ENCODE peak calls at places on chromosomes 1 and 21, in four cellular contexts. Q, K, P and D are unnamed samples. For H3K9me3, the result is how much of the 10 kb centered on the place peaks cover.

GRCh38 chr1:23627065-23627464 is 64.5 kb upstream of the RPL11 start:
- DNase-seq in K (no peak), P (no peak), Q (no peak), D (no peak)

GRCh38 chr1:204426035-204426436 is 14.4 kb upstream of the PPP1R15B start:
- DNase-seq in P (no peak), K (no peak), Q (no peak), D (peak)

GRCh38 chr1:177969825-177970371 is at the start of gene SEC16B:
- DNase-seq in K (no peak), Q (no peak), P (no peak), D (no peak)

GRCh38 chr1:2783435-2784397 is 17.8 kb downstream of the TTC34 start:
- DNase-seq in Q (no peak), K (peak), P (no peak), D (no peak)

GRCh38 chr1:174990382-174990999 is 9.3 kb upstream of the CACYBP start:
- DNase-seq in K (no peak), Q (peak), P (no peak), D (peak)

GRCh38 chr1:175388286-175388685 is 195.7 kb upstream of the KIAA0040 start:
- DNase-seq in P (no peak), K (no peak), Q (no peak), D (no peak)

GRCh38 chr1:108000620-108001105 is 35.7 kb upstream of the VAV3 start:
- DNase-seq in P (peak), Q (peak), K (peak), D (peak)

GRCh38 chr1:23202263-23202749 is 15.0 kb downstream of the HTR1D start:
- DNase-seq in Q (no peak), P (no peak), K (no peak), D (no peak)

GRCh38 chr1:156485984-156486383 is 14.6 kb downstream of the MEF2D start:
- DNase-seq in Q (no peak), K (peak), P (no peak), D (no peak)

GRCh38 chr1:21490774-21491482 is 18.3 kb upstream of the ALPL start:
- DNase-seq in Q (peak), K (no peak), P (no peak), D (peak)

GRCh38 chr1:2073382-2074230 is 23.4 kb downstream of the PRKCZ start:
- DNase-seq in Q (no peak), P (peak), K (peak), D (peak)

GRCh38 chr21:42433946-42434551 is 30.3 kb downstream of the UBASH3A start:
- DNase-seq in P (no peak), K (no peak), Q (no peak), D (no peak)

GRCh38 chr1:160400646-160401486 is 502 bp downstream of the VANGL2 start:
- DNase-seq in P (peak), K (peak), Q (no peak), D (no peak)

GRCh38 chr1:17688217-17688810 is 66.8 kb upstream of the ACTL8 start:
- DNase-seq in P (no peak), Q (no peak), K (no peak), D (no peak)

GRCh38 chr21:43657355-43658093 is 1.8 kb downstream of the HSF2BP start:
- DNase-seq in P (peak), K (peak), Q (peak), D (no peak)

GRCh38 chr1:51210055-51210454 is 26.0 kb upstream of the RNF11 start:
- DNase-seq in P (no peak), K (no peak), Q (peak), D (no peak)

GRCh38 chr1:55623339-55623738 is 408.2 kb upstream of the USP24 start:
- DNase-seq in K (peak), P (peak), Q (no peak), D (no peak)

GRCh38 chr1:41652346-41653124 is 168.1 kb upstream of the EDN2 start:
- DNase-seq in K (peak), Q (no peak), P (no peak), D (no peak)

GRCh38 chr1:221045842-221046831 is 166.9 kb downstream of the HLX start:
- DNase-seq in K (no peak), P (no peak), Q (peak), D (no peak)

GRCh38 chr1:84611796-84612195 is 37.6 kb upstream of the CTBS start:
- DNase-seq in K (no peak), Q (peak), P (no peak), D (no peak)

GRCh38 chr1:101366513-101367215 is 129.8 kb downstream of the S1PR1 start:
- DNase-seq in K (no peak), Q (peak), P (no peak), D (no peak)

GRCh38 chr1:222068937-222069336 is 327.0 kb upstream of the DUSP10 start:
- DNase-seq in P (no peak), Q (no peak), K (no peak), D (no peak)

GRCh38 chr1:18830596-18830995 is 28.9 kb downstream of the TAS1R2 start:
- DNase-seq in K (no peak), Q (no peak), P (no peak), D (no peak)

GRCh38 chr1:24910751-24911650 is 19.1 kb downstream of the RUNX3 start:
- DNase-seq in K (peak), Q (no peak), P (no peak), D (no peak)

GRCh38 chr1:169595764-169596711 is 9.8 kb upstream of the F5 start:
- DNase-seq in P (no peak), K (peak), Q (peak), D (peak)

GRCh38 chr1:18761948-18762905 is 97.2 kb downstream of the TAS1R2 start:
- DNase-seq in K (no peak), P (no peak), Q (no peak), D (no peak)

GRCh38 chr1:183670169-183670568 is 17.1 kb upstream of the APOBEC4 start:
- DNase-seq in Q (no peak), P (no peak), K (no peak), D (no peak)

GRCh38 chr1:53703174-53703573 is 35.8 kb downstream of the GLIS1 start:
- DNase-seq in K (no peak), Q (no peak), P (no peak), D (no peak)
- H3K9me3 ChIP-seq in K (under half), Q (under half), P (under half), D (under half)

GRCh38 chr1:5708266-5708978 is 283.8 kb downstream of the NPHP4 start:
- DNase-seq in P (no peak), K (no peak), Q (no peak), D (no peak)
- H3K9me3 ChIP-seq in P (under half), K (under half), Q (under half), D (under half)

GRCh38 chr1:192598589-192598988 is 23.0 kb downstream of the RGS1 start:
- DNase-seq in P (no peak), Q (no peak), K (no peak), D (no peak)
- H3K9me3 ChIP-seq in P (under half), Q (under half), K (under half), D (under half)

GRCh38 chr1:10309240-10310011 is 89.4 kb upstream of the PGD start:
- DNase-seq in Q (no peak), P (no peak), K (no peak), D (no peak)

GRCh38 chr1:10304295-10304694 is 93.9 kb downstream of the KIF1B start:
- DNase-seq in K (no peak), P (no peak), Q (no peak), D (no peak)

GRCh38 chr1:10302416-10302815 is 92.0 kb downstream of the KIF1B start:
- DNase-seq in P (no peak), K (no peak), Q (no peak), D (no peak)

GRCh38 chr1:10306435-10306834 is 92.4 kb upstream of the PGD start:
- DNase-seq in Q (no peak), K (no peak), P (no peak), D (no peak)

DNA sequence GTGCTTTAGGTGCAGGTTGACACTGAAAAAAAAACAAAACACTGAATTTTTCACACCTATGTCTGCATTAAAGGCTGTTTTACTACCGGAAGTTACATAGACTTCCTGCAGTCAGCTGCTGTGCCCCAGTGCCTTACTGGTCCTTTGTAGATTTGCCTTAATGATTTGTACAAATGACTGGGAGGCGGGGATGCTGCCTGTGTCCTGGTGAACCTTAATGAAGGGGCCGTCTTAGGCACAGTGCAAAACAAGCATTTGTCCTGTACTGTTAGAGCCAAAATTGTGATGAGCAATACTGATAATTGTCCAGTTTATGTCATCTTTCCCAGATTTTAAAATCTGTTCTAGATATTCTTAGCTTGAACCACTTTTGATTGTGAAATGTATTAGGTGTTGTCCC is 90.9 kb upstream of the PGD start:
- DNase-seq in P (no peak), K (no peak), Q (peak), D (no peak)
- H3K9me3 ChIP-seq in P (under half), K (under half), Q (under half), D (under half)

GRCh38 chr1:125065092-125065820 is 3880.5 kb downstream of the SRGAP2C start:
- DNase-seq in K (peak), P (no peak), Q (no peak), D (no peak)
- H3K9me3 ChIP-seq in K (under half), P (under half), Q (under half), D (under half)

DNA sequence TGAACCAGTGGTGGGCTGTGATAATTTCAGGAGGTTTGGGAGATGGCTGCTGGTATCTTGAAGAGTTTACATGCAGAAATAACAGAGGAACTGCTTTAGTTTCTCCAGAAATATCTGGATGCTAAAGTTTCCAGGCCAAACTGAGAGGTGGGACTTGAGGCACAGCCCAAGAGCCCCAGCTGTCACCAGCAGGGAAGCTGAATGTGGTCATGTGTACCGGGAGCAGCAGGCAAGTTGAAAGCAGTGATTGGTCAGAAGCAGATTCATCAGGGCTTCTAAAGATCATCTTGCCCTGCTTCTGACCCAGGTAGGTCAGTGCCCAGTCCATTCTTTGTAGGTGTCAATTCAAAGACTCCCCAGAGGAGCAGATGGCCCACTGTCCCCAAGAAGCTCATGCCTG is 7.9 kb upstream of the RPTN start:
- DNase-seq in K (no peak), Q (no peak), P (no peak), D (no peak)
- H3K9me3 ChIP-seq in K (under half), Q (under half), P (under half), D (under half)

DNA sequence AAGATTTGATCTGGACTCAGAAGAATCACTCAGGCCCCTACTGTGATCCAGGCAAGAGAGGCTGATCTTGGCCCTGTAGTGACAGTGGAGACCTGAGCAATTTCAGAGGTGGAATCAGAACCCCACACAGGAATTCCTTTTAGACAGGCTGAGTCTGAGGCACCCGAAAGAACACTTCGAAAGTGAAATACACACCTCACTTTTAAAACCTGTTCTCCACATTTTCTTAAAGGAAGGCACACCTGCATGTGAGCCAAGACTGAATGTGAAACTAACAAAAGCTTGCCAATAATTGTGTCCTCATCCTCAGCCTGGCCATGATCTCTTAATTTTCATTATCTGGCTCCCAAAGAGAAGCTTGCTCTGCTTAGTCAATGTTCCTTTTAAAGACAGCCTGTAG is 32.2 kb downstream of the SIPA1L2 start:
- DNase-seq in Q (no peak), P (no peak), K (no peak), D (no peak)
- H3K9me3 ChIP-seq in Q (under half), P (under half), K (under half), D (under half)